ENCODE peak calls at places on chromosomes 11 and 22, in six cellular contexts. G is SK-N-SH, A is H1, L is HepG2, V is K562, S is GM12878. B is an unnamed sample.
A peak's percentile ranks its signal among the peaks of the same experiment; 100 is the strongest.

GRCh38 chr22:45187891-45188290 is 24.2 kb downstream of the NUP50 start:
- DNase-seq in L (no peak), V (no peak), A (no peak), S (no peak), G (no peak), B (no peak)

GRCh38 chr11:128565881-128566280 is 21.5 kb downstream of the ETS1 start:
- DNase-seq in A (no peak), S (no peak), V (no peak), G (no peak), L (no peak), B (peak; percentile 77)

GRCh38 chr11:57406337-57406904 is 16.0 kb upstream of the PRG2 start:
- DNase-seq in L (no peak), G (no peak), S (peak; percentile 64), A (no peak), V (no peak), B (peak; percentile 75)

GRCh38 chr11:123580557-123581275 is 73.7 kb downstream of the SCN3B start:
- DNase-seq in V (peak; percentile 73), A (peak; percentile 67), S (no peak), G (peak; percentile 89), L (peak; percentile 33), B (peak; percentile 58)

GRCh38 chr22:41910599-41911291 is 4.1 kb downstream of the SHISA8 start:
- DNase-seq in S (no peak), G (peak; percentile 67), L (no peak), V (no peak), A (no peak), B (no peak)

GRCh38 chr11:34363363-34364084 is 5.7 kb upstream of the ABTB2 start:
- DNase-seq in S (no peak), A (no peak), V (no peak), L (peak; percentile 76), G (no peak), B (peak; percentile 84)

GRCh38 chr22:29623553-29624169 is 20.2 kb downstream of the NF2 start:
- DNase-seq in L (no peak), S (no peak), A (no peak), V (no peak), G (no peak), B (peak; percentile 36)

GRCh38 chr11:106950067-106950491 is 68.2 kb downstream of the GUCY1A2 start:
- DNase-seq in S (no peak), A (no peak), L (no peak), G (no peak), V (no peak), B (no peak)

GRCh38 chr11:80297808-80298460 is 857.1 kb upstream of the TENM4 start:
- DNase-seq in L (no peak), V (no peak), G (no peak), S (no peak), A (no peak), B (no peak)

GRCh38 chr22:22050141-22050775 is 67.7 kb upstream of the TOP3B start:
- DNase-seq in G (no peak), L (no peak), S (no peak), V (no peak), A (no peak), B (no peak)

GRCh38 chr11:100830978-100831732 is 144.1 kb downstream of the ARHGAP42 start:
- DNase-seq in V (no peak), L (no peak), G (no peak), S (no peak), A (no peak), B (no peak)

GRCh38 chr22:38870312-38870741 is 1.7 kb downstream of the CBX6 start:
- DNase-seq in S (peak; percentile 45), G (peak; percentile 64), L (peak; percentile 78), A (no peak), V (peak; percentile 69), B (peak; percentile 85)

GRCh38 chr11:64687204-64687603 is 35.8 kb downstream of the NRXN2 start:
- DNase-seq in A (no peak), L (no peak), G (no peak), V (no peak), S (no peak), B (peak; percentile 13)

GRCh38 chr11:78763664-78764063 is 189.0 kb upstream of the NARS2 start:
- DNase-seq in L (no peak), G (no peak), V (no peak), A (no peak), S (no peak), B (no peak)

GRCh38 chr11:77602385-77603105 is 12.8 kb downstream of the AQP11 start:
- DNase-seq in L (peak; percentile 72), G (no peak), S (no peak), A (no peak), V (no peak), B (no peak)

GRCh38 chr11:1153105-1153950 is 4.4 kb upstream of the MUC5AC start:
- DNase-seq in A (no peak), L (peak; percentile 7), G (peak; percentile 28), S (no peak), V (no peak), B (no peak)

GRCh38 chr11:94148189-94148588 is 19.5 kb downstream of the PANX1 start:
- DNase-seq in V (no peak), G (no peak), S (no peak), A (no peak), L (no peak), B (no peak)

GRCh38 chr22:39446239-39446721 is 10.5 kb upstream of the MGAT3 start:
- DNase-seq in A (no peak), S (peak; percentile 59), L (no peak), V (peak; percentile 42), G (no peak), B (no peak)

GRCh38 chr11:30585067-30585891 is 874 bp downstream of the MPPED2 start:
- DNase-seq in G (peak; percentile 79), A (no peak), V (no peak), L (no peak), S (no peak), B (no peak)

GRCh38 chr11:870127-870413 is 27.4 kb downstream of the TSPAN4 start:
- DNase-seq in S (no peak), A (no peak), G (peak; percentile 71), L (peak; percentile 24), V (peak; percentile 44), B (no peak)

GRCh38 chr22:42978453-42979103 is 36.4 kb downstream of the PACSIN2 start:
- DNase-seq in V (no peak), A (no peak), G (no peak), L (no peak), S (no peak), B (no peak)

GRCh38 chr22:30667092-30667485 is 586 bp downstream of the DUSP18 start:
- DNase-seq in G (no peak), A (no peak), S (no peak), V (no peak), L (peak; percentile 13), B (no peak)

GRCh38 chr11:69729252-69729651 is 25.4 kb upstream of the FGF19 start:
- DNase-seq in S (no peak), V (no peak), G (no peak), L (no peak), A (no peak), B (no peak)

GRCh38 chr11:69730500-69730899 is 26.7 kb upstream of the FGF19 start:
- DNase-seq in A (no peak), V (no peak), S (no peak), L (no peak), G (no peak), B (no peak)

GRCh38 chr11:69726481-69726880 is 22.7 kb upstream of the FGF19 start:
- DNase-seq in L (no peak), G (no peak), V (no peak), S (no peak), A (no peak), B (no peak)

GRCh38 chr11:69726019-69726418 is 22.2 kb upstream of the FGF19 start:
- DNase-seq in S (no peak), G (no peak), V (no peak), L (no peak), A (no peak), B (no peak)

GRCh38 chr11:69727266-69727665 is 23.4 kb upstream of the FGF19 start:
- DNase-seq in A (no peak), G (no peak), L (no peak), S (no peak), V (no peak), B (no peak)
- TF ChIP-seq GABPA in A (no peak), G (no peak), L (no peak), S (no peak), V (no peak), B (no peak)

GRCh38 chr11:9569588-9570164 is 3.8 kb upstream of the WEE1 start:
- DNase-seq in A (no peak), S (no peak), G (no peak), V (no peak), L (no peak), B (no peak)
- H3K27me3 ChIP-seq in A (no peaks in the 10 kb centered on the region), S (no peaks in the 10 kb centered on the region), G (no peaks in the 10 kb centered on the region), V (no peaks in the 10 kb centered on the region), L (no peaks in the 10 kb centered on the region), B (no peaks in the 10 kb centered on the region)

DNA sequence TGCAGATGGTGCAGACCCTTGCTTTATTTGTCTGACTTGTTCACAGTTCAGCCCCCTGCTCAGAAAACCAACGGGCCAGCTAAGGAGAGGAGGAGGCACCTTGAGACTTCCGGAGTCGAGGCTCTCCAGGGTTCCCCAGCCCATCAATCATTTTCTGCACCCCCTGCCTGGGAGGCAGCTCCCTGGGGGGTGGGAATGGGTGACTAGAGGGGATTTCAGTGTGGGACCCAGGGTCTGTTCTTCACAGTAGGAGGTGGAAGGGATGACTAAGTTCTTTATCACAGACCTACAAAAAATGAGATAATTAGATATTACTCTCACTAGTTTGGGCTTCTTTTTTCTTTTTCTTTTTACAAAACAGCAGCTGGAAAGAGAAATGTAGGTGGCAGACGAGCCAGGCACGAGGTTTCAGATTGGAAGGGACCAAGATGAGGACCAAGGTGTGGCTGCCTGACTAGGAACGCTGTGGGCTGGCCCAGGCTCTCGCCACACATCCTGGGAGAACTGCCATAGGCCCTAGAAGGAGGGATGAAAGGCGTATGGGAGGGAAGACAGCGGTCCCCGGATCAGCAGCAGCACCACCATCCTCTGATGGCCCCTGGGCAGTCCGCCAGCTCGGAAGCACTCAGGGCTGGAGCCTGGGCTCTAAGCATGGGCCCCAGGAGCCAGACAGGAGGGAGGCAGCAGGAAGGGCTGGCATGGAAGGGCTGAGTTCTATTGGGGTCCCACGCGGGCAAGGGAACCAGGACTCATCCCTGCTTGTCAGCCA is 14.2 kb downstream of the TXN2 start:
- DNase-seq in L (no peak), G (no peak), V (no peak), A (no peak), S (no peak), B (no peak)
- TF ChIP-seq GABPA in L (no peak), G (no peak), V (no peak), A (no peak), S (no peak), B (no peak)

DNA sequence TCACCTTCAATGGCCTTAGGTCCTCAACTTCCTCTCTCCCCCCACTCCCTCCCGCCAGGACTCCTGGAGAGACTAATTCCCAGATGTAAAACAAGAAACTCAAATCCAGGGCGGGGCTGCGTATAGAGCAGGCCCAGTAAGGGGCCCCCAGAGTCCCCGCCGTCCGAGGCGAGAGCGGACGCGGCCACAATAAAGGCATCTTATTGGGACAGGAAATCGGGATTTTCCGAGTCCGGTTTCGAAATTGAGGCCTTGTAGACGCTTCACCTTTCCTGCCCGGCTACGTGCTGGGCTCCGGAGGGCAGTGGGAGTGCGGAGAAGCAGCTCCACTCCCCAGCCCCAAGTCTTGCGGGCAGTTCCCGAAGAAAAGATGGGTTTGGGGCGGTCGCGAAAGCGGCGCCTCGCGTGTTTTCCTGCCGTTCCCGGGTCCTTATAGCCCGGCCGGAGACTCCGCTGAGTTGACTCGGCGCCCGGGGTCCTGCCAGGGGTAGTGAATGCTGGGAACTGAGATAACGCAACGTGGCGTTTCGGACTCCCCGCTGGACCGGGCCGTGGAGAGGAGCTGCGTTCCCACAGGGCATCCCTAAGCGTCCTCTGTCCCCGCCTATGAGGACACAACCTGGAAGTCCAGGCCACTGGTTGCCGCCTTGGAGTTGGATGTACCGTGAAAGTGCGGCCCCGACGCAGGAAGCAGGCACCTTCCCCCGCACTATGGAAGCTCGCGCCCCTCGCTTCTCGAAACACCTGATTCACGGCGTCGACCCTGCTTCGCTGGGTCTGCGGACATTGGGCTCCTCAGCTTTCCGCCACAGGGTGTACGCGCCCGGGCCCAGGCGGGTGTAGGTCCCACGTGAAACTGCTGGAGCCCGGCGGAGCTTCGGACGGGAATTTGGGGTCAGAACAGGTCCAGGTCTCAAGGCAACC is 4.8 kb upstream of the CHRM1 start:
- DNase-seq in A (no peak), S (no peak), G (no peak), V (no peak), L (no peak), B (no peak)
- H3K27me3 ChIP-seq in A (peaks cover 15% of the 10 kb centered on the region), S (peaks cover 12% of the 10 kb centered on the region), G (no peaks in the 10 kb centered on the region), V (peaks cover 20% of the 10 kb centered on the region), L (peaks cover 5% of the 10 kb centered on the region), B (peaks cover 77% of the 10 kb centered on the region)

B was measured in HL-60.